ENCODE peak calls at places on chromosomes 5 and 9, in six cellular contexts. A is AG04450; O is lower leg skin; I is B cell; Q is MV-4-11; Z is activated CD4-positive, alpha-beta T cell treated with anti-CD3 and anti-CD28 coated beads for 24 hours. F is an unnamed sample.
A peak's percentile ranks its signal among the peaks of the same experiment; 100 is the strongest.

GRCh38 chr5:149724884-149725283 is 5.2 kb upstream of the PPARGC1B start:
- DNase-seq in A (no peak), O (no peak), I (no peak), Q (no peak), Z (no peak), F (no peak)

GRCh38 chr5:150585781-150586461 is 54.5 kb upstream of the SYNPO start:
- DNase-seq in A (no peak), O (no peak), I (no peak), Q (no peak), Z (no peak), F (no peak)

GRCh38 chr9:76676857-76677256 is 87.4 kb upstream of the PCA3 start:
- DNase-seq in A (no peak), O (no peak), I (no peak), Q (no peak), Z (no peak), F (no peak)

GRCh38 chr5:5573798-5574380 is 151.4 kb downstream of the ICE1 start:
- DNase-seq in A (no peak), O (peak; percentile 39), I (no peak), Q (no peak), Z (no peak), F (no peak)

GRCh38 chr9:123453904-123454321 is 97.9 kb downstream of the CRB2 start:
- DNase-seq in A (no peak), O (peak; percentile 79), I (no peak), Q (no peak), Z (no peak), F (no peak)

GRCh38 chr9:106769331-106769730 is 93.6 kb upstream of the ZNF462 start:
- DNase-seq in A (no peak), O (no peak), I (no peak), Q (no peak), Z (no peak), F (no peak)

GRCh38 chr5:165139262-165139661 is 1633.8 kb downstream of the MAT2B start:
- DNase-seq in A (no peak), O (no peak), I (no peak), Q (peak; percentile 54), Z (no peak), F (no peak)

GRCh38 chr9:34500623-34501267 is 22.0 kb downstream of the ENHO start:
- DNase-seq in A (no peak), O (peak; percentile 93), I (peak; percentile 74), Q (peak; percentile 11), Z (peak; percentile 81), F (peak; percentile 60)

GRCh38 chr9:4290427-4290837 is 9.4 kb downstream of the GLIS3 start:
- DNase-seq in A (no peak), O (no peak), I (no peak), Q (no peak), Z (no peak), F (no peak)

GRCh38 chr9:70566066-70566465 is 151.6 kb upstream of the KLF9 start:
- DNase-seq in A (no peak), O (no peak), I (no peak), Q (no peak), Z (no peak), F (no peak)

GRCh38 chr9:32010322-32010721 is 374.1 kb upstream of the ACO1 start:
- DNase-seq in A (no peak), O (no peak), I (no peak), Q (no peak), Z (no peak), F (no peak)

GRCh38 chr9:86667307-86667706 is 280.0 kb downstream of the GAS1 start:
- DNase-seq in A (peak; percentile 18), O (no peak), I (no peak), Q (no peak), Z (no peak), F (no peak)

GRCh38 chr5:149063017-149063687 is at the start of gene SH3TC2:
- DNase-seq in A (no peak), O (peak; percentile 83), I (no peak), Q (no peak), Z (no peak), F (no peak)